ENCODE peak calls at places on chromosomes 13 and 19, in four cellular contexts. X, R, V and A are unnamed samples.

GRCh38 chr19:38183227-38183914 is 40.7 kb downstream of the DPF1 start:
- DNase-seq in X (no peak), R (no peak), V (peak; percentile 47), A (peak; percentile 65)

GRCh38 chr13:90918551-90918950 is 428.9 kb upstream of the MIR17HG start:
- DNase-seq in X (no peak), R (no peak), V (no peak), A (no peak)

GRCh38 chr19:1590641-1591397 is 1.8 kb downstream of the MBD3 start:
- DNase-seq in X (no peak), R (no peak), V (peak; percentile 59), A (no peak)

GRCh38 chr13:84433024-84433423 is 550.8 kb upstream of the SLITRK1 start:
- DNase-seq in X (no peak), R (no peak), V (no peak), A (no peak)

GRCh38 chr13:44116562-44117315 is 237.0 kb downstream of the LACC1 start:
- DNase-seq in X (no peak), R (no peak), V (peak; percentile 28), A (peak; percentile 40)

GRCh38 chr13:66578305-66578704 is 651.8 kb downstream of the PCDH9 start:
- DNase-seq in X (no peak), R (no peak), V (no peak), A (no peak)

GRCh38 chr13:65400707-65401106 is 1829.4 kb downstream of the PCDH9 start:
- DNase-seq in X (no peak), R (no peak), V (no peak), A (no peak)

GRCh38 chr19:3122512-3122870 is 13.3 kb upstream of the GNA15 start:
- DNase-seq in X (no peak), R (peak; percentile 1), V (no peak), A (no peak)

GRCh38 chr13:28181413-28181812 is 43.1 kb downstream of the PAN3 start:
- DNase-seq in X (no peak), R (no peak), V (no peak), A (no peak)

GRCh38 chr13:114313061-114313860 is 1.0 kb upstream of the CHAMP1 start:
- DNase-seq in X (no peak), R (peak; percentile 8), V (no peak), A (no peak)

GRCh38 chr13:42388326-42388725 is 116.4 kb downstream of the AKAP11 start:
- DNase-seq in X (no peak), R (no peak), V (no peak), A (no peak)

GRCh38 chr13:72150502-72150901 is 283.5 kb upstream of the DACH1 start:
- DNase-seq in X (no peak), R (no peak), V (no peak), A (no peak)

GRCh38 chr13:48142437-48142836 is 47.5 kb upstream of the MED4 start:
- DNase-seq in X (no peak), R (no peak), V (no peak), A (no peak)

GRCh38 chr13:48400820-48401219 is 12.1 kb downstream of the LPAR6 start:
- DNase-seq in X (no peak), R (no peak), V (no peak), A (no peak)

GRCh38 chr13:30020726-30021312 is 170.4 kb upstream of the UBL3 start:
- DNase-seq in X (no peak), R (no peak), V (peak; percentile 9), A (no peak)

GRCh38 chr19:12779162-12779993 is 4.0 kb upstream of the HOOK2 start:
- DNase-seq in X (no peak), R (peak; percentile 30), V (peak; percentile 58), A (peak; percentile 64)

GRCh38 chr19:33114302-33114701 is 17.6 kb upstream of the WDR88 start:
- DNase-seq in X (no peak), R (no peak), V (no peak), A (no peak)

GRCh38 chr19:43809762-43810696 is 7.8 kb upstream of the LYPD5 start:
- DNase-seq in X (no peak), R (no peak), V (peak; percentile 61), A (no peak)

GRCh38 chr13:44649118-44649455 is 73.0 kb upstream of the TSC22D1 start:
- DNase-seq in X (no peak), R (no peak), V (no peak), A (no peak)

DNA sequence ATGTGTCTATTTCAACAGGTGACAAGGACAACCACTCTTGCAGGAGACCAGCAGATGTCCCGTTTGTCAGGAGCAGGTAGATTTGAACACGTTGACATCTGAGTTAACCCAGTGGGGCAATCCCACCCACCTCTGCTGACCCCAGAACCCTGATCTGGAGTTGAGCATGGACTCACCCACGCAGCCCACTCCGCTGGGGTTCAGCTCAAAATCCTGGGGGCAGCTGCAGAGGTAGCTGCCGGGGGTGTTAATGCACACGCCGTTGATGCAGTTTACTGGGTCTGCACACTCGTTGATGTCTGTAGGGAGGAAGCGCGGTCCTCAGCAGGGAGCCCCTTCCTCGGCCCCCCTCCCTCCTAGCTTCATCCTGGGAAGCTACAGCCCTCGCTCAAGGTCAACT is 39.9 kb downstream of the FBN3 start:
- DNase-seq in X (no peak), R (no peak), V (no peak), A (no peak)
- H3K4me3 ChIP-seq in X (no peak overlapping the region), R (no peak overlapping the region), V (no peak overlapping the region), A (no peak overlapping the region)

GRCh38 chr19:23002690-23003422 is at the start of gene ZNF728:
- DNase-seq in X (no peak), R (peak; percentile 52), V (no peak), A (peak; percentile 85)
- H3K9me3 ChIP-seq in X (peaks cover 5% of the 10 kb centered on the region), R (no peaks in the 10 kb centered on the region), V (no peaks in the 10 kb centered on the region), A (no peaks in the 10 kb centered on the region)

GRCh38 chr19:8358948-8359347 is 5.0 kb upstream of the ANGPTL4 start:
- DNase-seq in X (no peak), R (no peak), V (no peak), A (no peak)

GRCh38 chr19:8366121-8366581 is 2.2 kb downstream of the ANGPTL4 start:
- DNase-seq in X (no peak), R (no peak), V (no peak), A (no peak)

GRCh38 chr19:8360196-8360595 is 3.8 kb upstream of the ANGPTL4 start:
- DNase-seq in X (no peak), R (no peak), V (no peak), A (no peak)

GRCh38 chr19:8363803-8364771 is at the start of gene ANGPTL4:
- DNase-seq in X (no peak), R (peak; percentile 77), V (peak; percentile 66), A (peak; percentile 73)

GRCh38 chr19:8361921-8362793 is 1.8 kb upstream of the ANGPTL4 start:
- DNase-seq in X (no peak), R (peak; percentile 99), V (peak; percentile 89), A (peak; percentile 95)
- H3K4me3 ChIP-seq in X (no peak overlapping the region), R (no peak overlapping the region), V (no peak overlapping the region), A (no peak overlapping the region)

GRCh38 chr19:23222998-23223652 is 27.1 kb downstream of the ZNF724 start:
- DNase-seq in X (no peak), R (no peak), V (no peak), A (no peak)
- H3K9me3 ChIP-seq in X (peaks cover 72% of the 10 kb centered on the region), R (no peaks in the 10 kb centered on the region), V (peaks cover 5% of the 10 kb centered on the region), A (peaks cover 61% of the 10 kb centered on the region)

DNA sequence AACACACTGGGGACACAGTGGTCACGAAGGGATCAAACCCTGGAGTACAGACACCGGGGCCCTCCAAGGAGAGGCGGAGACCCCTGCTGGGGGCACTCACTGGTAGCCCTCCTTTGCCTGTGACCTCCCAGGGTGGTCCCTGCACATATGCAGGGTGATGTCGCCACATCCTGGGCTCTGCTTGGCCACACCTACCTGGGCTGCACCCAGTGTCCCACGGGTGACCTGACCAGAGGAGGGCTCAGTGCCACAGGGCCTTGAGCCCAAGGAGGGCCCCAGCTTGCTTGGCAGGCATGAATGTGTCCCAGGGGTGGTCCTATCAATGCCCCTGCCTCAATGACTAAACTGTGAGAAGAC is 4.1 kb downstream of the PCID2 start:
- DNase-seq in X (no peak), R (no peak), V (no peak), A (peak; percentile 28)
- H3K4me3 ChIP-seq in X (no peak overlapping the region), R (no peak overlapping the region), V (no peak overlapping the region), A (peak overlapping the region; percentile 6)

DNA sequence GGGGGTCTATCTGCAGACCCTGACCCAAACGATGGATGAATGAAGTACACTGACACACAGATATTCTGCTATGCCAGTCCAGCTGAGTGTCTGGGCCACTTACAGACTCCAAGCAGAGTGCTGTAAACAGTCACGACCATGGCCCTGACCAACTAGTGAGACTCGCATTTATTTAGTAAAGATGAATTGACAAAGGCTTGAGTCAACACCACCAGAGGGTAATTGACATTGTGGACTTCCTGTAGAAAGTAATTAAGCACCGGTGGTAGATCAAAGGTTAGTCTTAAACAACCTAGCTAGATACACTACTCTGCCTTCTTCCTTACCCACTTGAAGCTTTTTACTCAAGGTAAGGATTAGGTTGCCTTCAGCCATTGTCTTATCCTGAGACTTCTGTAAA is 63.4 kb upstream of the KPNA3 start:
- DNase-seq in X (no peak), R (no peak), V (no peak), A (no peak)
- H3K9me3 ChIP-seq in X (peaks cover 6% of the 10 kb centered on the region), R (no peaks in the 10 kb centered on the region), V (no peaks in the 10 kb centered on the region), A (no peaks in the 10 kb centered on the region)

GRCh38 chr13:47092202-47092601 is 195.3 kb upstream of the HTR2A start:
- DNase-seq in X (no peak), R (no peak), V (no peak), A (no peak)

GRCh38 chr13:47100214-47100853 is 203.5 kb upstream of the HTR2A start:
- DNase-seq in X (no peak), R (no peak), V (no peak), A (no peak)

GRCh38 chr13:47094734-47095434 is 198.0 kb upstream of the HTR2A start:
- DNase-seq in X (no peak), R (no peak), V (no peak), A (no peak)
- H3K4me3 ChIP-seq in X (no peak overlapping the region), R (no peak overlapping the region), V (no peak overlapping the region), A (no peak overlapping the region)